ENCODE peak calls at places on chromosomes 1 and 21, in seven cellular contexts. One of them, this sample, is unnamed.

GRCh38 chr1:30848130-30848529 is 60.4 kb downstream of the SDC3 start:
- DNase-seq in stimulated activated effector memory CD8-positive, alpha-beta T cell treated with anti-CD3 and anti-CD28 coated beads, Interleukin-12 subunit alpha, Interleukin-12 subunit beta, amount 100 ng/mL, for 72 hours: no peak
- DNase-seq in NCI-H69: no peak
- DNase-seq in stimulated activated CD8-positive, alpha-beta memory T cell treated with anti-CD3 and anti-CD28 coated beads, Interleukin-7, amount 100 ng/mL, for 1 hour: no peak
- DNase-seq in WERI-Rb-1: no peak
- DNase-seq in non-pigmented ciliary epithelial cell: no peak
- DNase-seq in CD8-positive, alpha-beta memory T cell: no peak
- DNase-seq in this sample: no peak

GRCh38 chr1:221712198-221712684 is 29.6 kb downstream of the DUSP10 start:
- DNase-seq in stimulated activated CD8-positive, alpha-beta memory T cell treated with anti-CD3 and anti-CD28 coated beads, Interleukin-7, amount 100 ng/mL, for 1 hour: no peak
- DNase-seq in CD8-positive, alpha-beta memory T cell: peak; percentile 82
- DNase-seq in stimulated activated effector memory CD8-positive, alpha-beta T cell treated with anti-CD3 and anti-CD28 coated beads, Interleukin-12 subunit alpha, Interleukin-12 subunit beta, amount 100 ng/mL, for 72 hours: no peak
- DNase-seq in non-pigmented ciliary epithelial cell: peak; percentile 92
- DNase-seq in NCI-H69: peak; percentile 24
- DNase-seq in WERI-Rb-1: no peak
- DNase-seq in this sample: no peak

GRCh38 chr1:236952279-236953003 is 51.8 kb downstream of the MT1HL1 start:
- DNase-seq in NCI-H69: no peak
- DNase-seq in CD8-positive, alpha-beta memory T cell: no peak
- DNase-seq in stimulated activated CD8-positive, alpha-beta memory T cell treated with anti-CD3 and anti-CD28 coated beads, Interleukin-7, amount 100 ng/mL, for 1 hour: no peak
- DNase-seq in non-pigmented ciliary epithelial cell: no peak
- DNase-seq in WERI-Rb-1: no peak
- DNase-seq in stimulated activated effector memory CD8-positive, alpha-beta T cell treated with anti-CD3 and anti-CD28 coated beads, Interleukin-12 subunit alpha, Interleukin-12 subunit beta, amount 100 ng/mL, for 72 hours: no peak
- DNase-seq in this sample: peak; percentile 16

GRCh38 chr1:110927484-110928075 is 36.1 kb downstream of the LRIF1 start:
- DNase-seq in NCI-H69: no peak
- DNase-seq in non-pigmented ciliary epithelial cell: no peak
- DNase-seq in WERI-Rb-1: no peak
- DNase-seq in stimulated activated effector memory CD8-positive, alpha-beta T cell treated with anti-CD3 and anti-CD28 coated beads, Interleukin-12 subunit alpha, Interleukin-12 subunit beta, amount 100 ng/mL, for 72 hours: no peak
- DNase-seq in stimulated activated CD8-positive, alpha-beta memory T cell treated with anti-CD3 and anti-CD28 coated beads, Interleukin-7, amount 100 ng/mL, for 1 hour: no peak
- DNase-seq in CD8-positive, alpha-beta memory T cell: no peak
- DNase-seq in this sample: no peak

GRCh38 chr1:171582589-171582988 is 39.5 kb upstream of the MYOCOS start:
- DNase-seq in stimulated activated effector memory CD8-positive, alpha-beta T cell treated with anti-CD3 and anti-CD28 coated beads, Interleukin-12 subunit alpha, Interleukin-12 subunit beta, amount 100 ng/mL, for 72 hours: no peak
- DNase-seq in non-pigmented ciliary epithelial cell: no peak
- DNase-seq in stimulated activated CD8-positive, alpha-beta memory T cell treated with anti-CD3 and anti-CD28 coated beads, Interleukin-7, amount 100 ng/mL, for 1 hour: no peak
- DNase-seq in CD8-positive, alpha-beta memory T cell: no peak
- DNase-seq in WERI-Rb-1: no peak
- DNase-seq in NCI-H69: no peak
- DNase-seq in this sample: no peak

GRCh38 chr1:153375511-153375910 is at the start of gene S100A12:
- DNase-seq in non-pigmented ciliary epithelial cell: peak; percentile 79
- DNase-seq in CD8-positive, alpha-beta memory T cell: no peak
- DNase-seq in WERI-Rb-1: no peak
- DNase-seq in stimulated activated effector memory CD8-positive, alpha-beta T cell treated with anti-CD3 and anti-CD28 coated beads, Interleukin-12 subunit alpha, Interleukin-12 subunit beta, amount 100 ng/mL, for 72 hours: no peak
- DNase-seq in stimulated activated CD8-positive, alpha-beta memory T cell treated with anti-CD3 and anti-CD28 coated beads, Interleukin-7, amount 100 ng/mL, for 1 hour: no peak
- DNase-seq in NCI-H69: no peak
- DNase-seq in this sample: no peak

GRCh38 chr21:29258626-29259335 is 39.9 kb upstream of the BACH1 start:
- DNase-seq in stimulated activated effector memory CD8-positive, alpha-beta T cell treated with anti-CD3 and anti-CD28 coated beads, Interleukin-12 subunit alpha, Interleukin-12 subunit beta, amount 100 ng/mL, for 72 hours: no peak
- DNase-seq in NCI-H69: no peak
- DNase-seq in non-pigmented ciliary epithelial cell: peak; percentile 46
- DNase-seq in CD8-positive, alpha-beta memory T cell: no peak
- DNase-seq in stimulated activated CD8-positive, alpha-beta memory T cell treated with anti-CD3 and anti-CD28 coated beads, Interleukin-7, amount 100 ng/mL, for 1 hour: no peak
- DNase-seq in WERI-Rb-1: no peak
- DNase-seq in this sample: no peak

GRCh38 chr1:159921700-159922498 is 3.4 kb downstream of the TAGLN2 start:
- DNase-seq in stimulated activated CD8-positive, alpha-beta memory T cell treated with anti-CD3 and anti-CD28 coated beads, Interleukin-7, amount 100 ng/mL, for 1 hour: no peak
- DNase-seq in stimulated activated effector memory CD8-positive, alpha-beta T cell treated with anti-CD3 and anti-CD28 coated beads, Interleukin-12 subunit alpha, Interleukin-12 subunit beta, amount 100 ng/mL, for 72 hours: peak; percentile 28
- DNase-seq in CD8-positive, alpha-beta memory T cell: peak; percentile 69
- DNase-seq in non-pigmented ciliary epithelial cell: no peak
- DNase-seq in WERI-Rb-1: no peak
- DNase-seq in NCI-H69: no peak
- DNase-seq in this sample: no peak

GRCh38 chr1:216212826-216213225 is 210.4 kb downstream of the USH2A start:
- DNase-seq in non-pigmented ciliary epithelial cell: no peak
- DNase-seq in CD8-positive, alpha-beta memory T cell: no peak
- DNase-seq in WERI-Rb-1: no peak
- DNase-seq in stimulated activated CD8-positive, alpha-beta memory T cell treated with anti-CD3 and anti-CD28 coated beads, Interleukin-7, amount 100 ng/mL, for 1 hour: no peak
- DNase-seq in stimulated activated effector memory CD8-positive, alpha-beta T cell treated with anti-CD3 and anti-CD28 coated beads, Interleukin-12 subunit alpha, Interleukin-12 subunit beta, amount 100 ng/mL, for 72 hours: no peak
- DNase-seq in NCI-H69: no peak
- DNase-seq in this sample: no peak

GRCh38 chr1:62725981-62726588 is 37.9 kb upstream of the DOCK7 start:
- DNase-seq in CD8-positive, alpha-beta memory T cell: no peak
- DNase-seq in WERI-Rb-1: no peak
- DNase-seq in non-pigmented ciliary epithelial cell: no peak
- DNase-seq in NCI-H69: no peak
- DNase-seq in stimulated activated CD8-positive, alpha-beta memory T cell treated with anti-CD3 and anti-CD28 coated beads, Interleukin-7, amount 100 ng/mL, for 1 hour: no peak
- DNase-seq in stimulated activated effector memory CD8-positive, alpha-beta T cell treated with anti-CD3 and anti-CD28 coated beads, Interleukin-12 subunit alpha, Interleukin-12 subunit beta, amount 100 ng/mL, for 72 hours: no peak
- DNase-seq in this sample: no peak

GRCh38 chr1:212247179-212247721 is 38.0 kb upstream of the PPP2R5A start:
- DNase-seq in CD8-positive, alpha-beta memory T cell: no peak
- DNase-seq in stimulated activated effector memory CD8-positive, alpha-beta T cell treated with anti-CD3 and anti-CD28 coated beads, Interleukin-12 subunit alpha, Interleukin-12 subunit beta, amount 100 ng/mL, for 72 hours: no peak
- DNase-seq in non-pigmented ciliary epithelial cell: no peak
- DNase-seq in NCI-H69: peak; percentile 23
- DNase-seq in stimulated activated CD8-positive, alpha-beta memory T cell treated with anti-CD3 and anti-CD28 coated beads, Interleukin-7, amount 100 ng/mL, for 1 hour: no peak
- DNase-seq in WERI-Rb-1: no peak
- DNase-seq in this sample: peak; percentile 17

GRCh38 chr1:1858382-1859086 is 32.4 kb downstream of the GNB1 start:
- DNase-seq in stimulated activated CD8-positive, alpha-beta memory T cell treated with anti-CD3 and anti-CD28 coated beads, Interleukin-7, amount 100 ng/mL, for 1 hour: no peak
- DNase-seq in CD8-positive, alpha-beta memory T cell: peak; percentile 45
- DNase-seq in stimulated activated effector memory CD8-positive, alpha-beta T cell treated with anti-CD3 and anti-CD28 coated beads, Interleukin-12 subunit alpha, Interleukin-12 subunit beta, amount 100 ng/mL, for 72 hours: no peak
- DNase-seq in NCI-H69: peak; percentile 86
- DNase-seq in non-pigmented ciliary epithelial cell: peak; percentile 54
- DNase-seq in WERI-Rb-1: peak; percentile 58
- DNase-seq in this sample: peak; percentile 74

GRCh38 chr1:147252540-147252939 is 10.1 kb downstream of the CHD1L start:
- DNase-seq in stimulated activated effector memory CD8-positive, alpha-beta T cell treated with anti-CD3 and anti-CD28 coated beads, Interleukin-12 subunit alpha, Interleukin-12 subunit beta, amount 100 ng/mL, for 72 hours: no peak
- DNase-seq in non-pigmented ciliary epithelial cell: no peak
- DNase-seq in CD8-positive, alpha-beta memory T cell: no peak
- DNase-seq in WERI-Rb-1: no peak
- DNase-seq in stimulated activated CD8-positive, alpha-beta memory T cell treated with anti-CD3 and anti-CD28 coated beads, Interleukin-7, amount 100 ng/mL, for 1 hour: no peak
- DNase-seq in NCI-H69: no peak
- DNase-seq in this sample: no peak

GRCh38 chr1:59976194-59977074 is 49.9 kb upstream of the CYP2J2 start:
- DNase-seq in stimulated activated effector memory CD8-positive, alpha-beta T cell treated with anti-CD3 and anti-CD28 coated beads, Interleukin-12 subunit alpha, Interleukin-12 subunit beta, amount 100 ng/mL, for 72 hours: peak; percentile 27
- DNase-seq in non-pigmented ciliary epithelial cell: no peak
- DNase-seq in WERI-Rb-1: peak; percentile 62
- DNase-seq in NCI-H69: peak; percentile 67
- DNase-seq in CD8-positive, alpha-beta memory T cell: peak; percentile 50
- DNase-seq in stimulated activated CD8-positive, alpha-beta memory T cell treated with anti-CD3 and anti-CD28 coated beads, Interleukin-7, amount 100 ng/mL, for 1 hour: peak; percentile 13
- DNase-seq in this sample: peak; percentile 78

GRCh38 chr21:36923270-36923669 is 43.2 kb downstream of the HLCS start:
- DNase-seq in non-pigmented ciliary epithelial cell: no peak
- DNase-seq in NCI-H69: no peak
- DNase-seq in stimulated activated effector memory CD8-positive, alpha-beta T cell treated with anti-CD3 and anti-CD28 coated beads, Interleukin-12 subunit alpha, Interleukin-12 subunit beta, amount 100 ng/mL, for 72 hours: no peak
- DNase-seq in WERI-Rb-1: no peak
- DNase-seq in stimulated activated CD8-positive, alpha-beta memory T cell treated with anti-CD3 and anti-CD28 coated beads, Interleukin-7, amount 100 ng/mL, for 1 hour: no peak
- DNase-seq in CD8-positive, alpha-beta memory T cell: no peak
- DNase-seq in this sample: no peak

GRCh38 chr1:225733254-225733653 is 44.4 kb upstream of the SRP9 start:
- DNase-seq in NCI-H69: peak; percentile 90
- DNase-seq in WERI-Rb-1: no peak
- DNase-seq in stimulated activated effector memory CD8-positive, alpha-beta T cell treated with anti-CD3 and anti-CD28 coated beads, Interleukin-12 subunit alpha, Interleukin-12 subunit beta, amount 100 ng/mL, for 72 hours: no peak
- DNase-seq in stimulated activated CD8-positive, alpha-beta memory T cell treated with anti-CD3 and anti-CD28 coated beads, Interleukin-7, amount 100 ng/mL, for 1 hour: no peak
- DNase-seq in non-pigmented ciliary epithelial cell: no peak
- DNase-seq in CD8-positive, alpha-beta memory T cell: no peak
- DNase-seq in this sample: no peak

GRCh38 chr21:25636727-25637126 is 2.3 kb upstream of the JAM2 start:
- DNase-seq in WERI-Rb-1: no peak
- DNase-seq in non-pigmented ciliary epithelial cell: no peak
- DNase-seq in CD8-positive, alpha-beta memory T cell: no peak
- DNase-seq in stimulated activated effector memory CD8-positive, alpha-beta T cell treated with anti-CD3 and anti-CD28 coated beads, Interleukin-12 subunit alpha, Interleukin-12 subunit beta, amount 100 ng/mL, for 72 hours: no peak
- DNase-seq in NCI-H69: no peak
- DNase-seq in stimulated activated CD8-positive, alpha-beta memory T cell treated with anti-CD3 and anti-CD28 coated beads, Interleukin-7, amount 100 ng/mL, for 1 hour: no peak
- DNase-seq in this sample: no peak

GRCh38 chr1:30323352-30323751 is 400.0 kb downstream of the MATN1 start:
- DNase-seq in stimulated activated effector memory CD8-positive, alpha-beta T cell treated with anti-CD3 and anti-CD28 coated beads, Interleukin-12 subunit alpha, Interleukin-12 subunit beta, amount 100 ng/mL, for 72 hours: no peak
- DNase-seq in stimulated activated CD8-positive, alpha-beta memory T cell treated with anti-CD3 and anti-CD28 coated beads, Interleukin-7, amount 100 ng/mL, for 1 hour: no peak
- DNase-seq in non-pigmented ciliary epithelial cell: no peak
- DNase-seq in WERI-Rb-1: no peak
- DNase-seq in CD8-positive, alpha-beta memory T cell: no peak
- DNase-seq in NCI-H69: no peak
- DNase-seq in this sample: no peak

GRCh38 chr1:182069028-182069466 is 7.5 kb upstream of the ZNF648 start:
- DNase-seq in CD8-positive, alpha-beta memory T cell: no peak
- DNase-seq in stimulated activated CD8-positive, alpha-beta memory T cell treated with anti-CD3 and anti-CD28 coated beads, Interleukin-7, amount 100 ng/mL, for 1 hour: no peak
- DNase-seq in stimulated activated effector memory CD8-positive, alpha-beta T cell treated with anti-CD3 and anti-CD28 coated beads, Interleukin-12 subunit alpha, Interleukin-12 subunit beta, amount 100 ng/mL, for 72 hours: peak; percentile 29
- DNase-seq in NCI-H69: peak; percentile 66
- DNase-seq in WERI-Rb-1: peak; percentile 32
- DNase-seq in non-pigmented ciliary epithelial cell: no peak
- DNase-seq in this sample: peak; percentile 90

GRCh38 chr1:19448491-19449439 is 36.6 kb downstream of the CAPZB start:
- DNase-seq in NCI-H69: peak; percentile 49
- DNase-seq in WERI-Rb-1: no peak
- DNase-seq in stimulated activated effector memory CD8-positive, alpha-beta T cell treated with anti-CD3 and anti-CD28 coated beads, Interleukin-12 subunit alpha, Interleukin-12 subunit beta, amount 100 ng/mL, for 72 hours: no peak
- DNase-seq in stimulated activated CD8-positive, alpha-beta memory T cell treated with anti-CD3 and anti-CD28 coated beads, Interleukin-7, amount 100 ng/mL, for 1 hour: no peak
- DNase-seq in CD8-positive, alpha-beta memory T cell: no peak
- DNase-seq in non-pigmented ciliary epithelial cell: no peak
- DNase-seq in this sample: peak; percentile 92

GRCh38 chr21:15804247-15804985 is 74.6 kb downstream of the USP25 start:
- DNase-seq in CD8-positive, alpha-beta memory T cell: no peak
- DNase-seq in WERI-Rb-1: no peak
- DNase-seq in non-pigmented ciliary epithelial cell: no peak
- DNase-seq in stimulated activated CD8-positive, alpha-beta memory T cell treated with anti-CD3 and anti-CD28 coated beads, Interleukin-7, amount 100 ng/mL, for 1 hour: no peak
- DNase-seq in stimulated activated effector memory CD8-positive, alpha-beta T cell treated with anti-CD3 and anti-CD28 coated beads, Interleukin-12 subunit alpha, Interleukin-12 subunit beta, amount 100 ng/mL, for 72 hours: no peak
- DNase-seq in NCI-H69: peak; percentile 10
- DNase-seq in this sample: no peak

GRCh38 chr21:28770867-28771661 is 221.6 kb downstream of the LTN1 start:
- DNase-seq in stimulated activated effector memory CD8-positive, alpha-beta T cell treated with anti-CD3 and anti-CD28 coated beads, Interleukin-12 subunit alpha, Interleukin-12 subunit beta, amount 100 ng/mL, for 72 hours: no peak
- DNase-seq in NCI-H69: no peak
- DNase-seq in stimulated activated CD8-positive, alpha-beta memory T cell treated with anti-CD3 and anti-CD28 coated beads, Interleukin-7, amount 100 ng/mL, for 1 hour: no peak
- DNase-seq in CD8-positive, alpha-beta memory T cell: no peak
- DNase-seq in non-pigmented ciliary epithelial cell: no peak
- DNase-seq in WERI-Rb-1: no peak
- DNase-seq in this sample: no peak

GRCh38 chr1:229225331-229225782 is 45.6 kb upstream of the RAB4A start:
- DNase-seq in stimulated activated effector memory CD8-positive, alpha-beta T cell treated with anti-CD3 and anti-CD28 coated beads, Interleukin-12 subunit alpha, Interleukin-12 subunit beta, amount 100 ng/mL, for 72 hours: no peak
- DNase-seq in non-pigmented ciliary epithelial cell: no peak
- DNase-seq in CD8-positive, alpha-beta memory T cell: no peak
- DNase-seq in stimulated activated CD8-positive, alpha-beta memory T cell treated with anti-CD3 and anti-CD28 coated beads, Interleukin-7, amount 100 ng/mL, for 1 hour: no peak
- DNase-seq in NCI-H69: peak; percentile 91
- DNase-seq in WERI-Rb-1: no peak
- DNase-seq in this sample: no peak

GRCh38 chr1:23909412-23909811 is 3.8 kb downstream of the CNR2 start:
- DNase-seq in WERI-Rb-1: no peak
- DNase-seq in non-pigmented ciliary epithelial cell: no peak
- DNase-seq in CD8-positive, alpha-beta memory T cell: no peak
- DNase-seq in stimulated activated CD8-positive, alpha-beta memory T cell treated with anti-CD3 and anti-CD28 coated beads, Interleukin-7, amount 100 ng/mL, for 1 hour: no peak
- DNase-seq in stimulated activated effector memory CD8-positive, alpha-beta T cell treated with anti-CD3 and anti-CD28 coated beads, Interleukin-12 subunit alpha, Interleukin-12 subunit beta, amount 100 ng/mL, for 72 hours: no peak
- DNase-seq in NCI-H69: no peak
- DNase-seq in this sample: no peak

GRCh38 chr1:236143104-236143948 is 987 bp downstream of the GPR137B start:
- DNase-seq in CD8-positive, alpha-beta memory T cell: peak; percentile 51
- DNase-seq in stimulated activated CD8-positive, alpha-beta memory T cell treated with anti-CD3 and anti-CD28 coated beads, Interleukin-7, amount 100 ng/mL, for 1 hour: no peak
- DNase-seq in non-pigmented ciliary epithelial cell: peak; percentile 37
- DNase-seq in stimulated activated effector memory CD8-positive, alpha-beta T cell treated with anti-CD3 and anti-CD28 coated beads, Interleukin-12 subunit alpha, Interleukin-12 subunit beta, amount 100 ng/mL, for 72 hours: peak; percentile 24
- DNase-seq in WERI-Rb-1: peak; percentile 58
- DNase-seq in NCI-H69: peak; percentile 70
- DNase-seq in this sample: peak; percentile 48

GRCh38 chr1:158998781-158999161 is 10.9 kb upstream of the IFI16 start:
- DNase-seq in CD8-positive, alpha-beta memory T cell: peak; percentile 60
- DNase-seq in stimulated activated CD8-positive, alpha-beta memory T cell treated with anti-CD3 and anti-CD28 coated beads, Interleukin-7, amount 100 ng/mL, for 1 hour: no peak
- DNase-seq in NCI-H69: peak; percentile 64
- DNase-seq in stimulated activated effector memory CD8-positive, alpha-beta T cell treated with anti-CD3 and anti-CD28 coated beads, Interleukin-12 subunit alpha, Interleukin-12 subunit beta, amount 100 ng/mL, for 72 hours: peak; percentile 40
- DNase-seq in non-pigmented ciliary epithelial cell: no peak
- DNase-seq in WERI-Rb-1: peak; percentile 31
- DNase-seq in this sample: peak; percentile 87

GRCh38 chr1:5877683-5878530 is 114.3 kb downstream of the NPHP4 start:
- DNase-seq in CD8-positive, alpha-beta memory T cell: peak; percentile 25
- DNase-seq in non-pigmented ciliary epithelial cell: no peak
- DNase-seq in WERI-Rb-1: no peak
- DNase-seq in NCI-H69: no peak
- DNase-seq in stimulated activated CD8-positive, alpha-beta memory T cell treated with anti-CD3 and anti-CD28 coated beads, Interleukin-7, amount 100 ng/mL, for 1 hour: no peak
- DNase-seq in stimulated activated effector memory CD8-positive, alpha-beta T cell treated with anti-CD3 and anti-CD28 coated beads, Interleukin-12 subunit alpha, Interleukin-12 subunit beta, amount 100 ng/mL, for 72 hours: no peak
- DNase-seq in this sample: no peak

GRCh38 chr1:61980561-61980960 is 214.1 kb upstream of the L1TD1 start:
- DNase-seq in CD8-positive, alpha-beta memory T cell: no peak
- DNase-seq in non-pigmented ciliary epithelial cell: no peak
- DNase-seq in stimulated activated effector memory CD8-positive, alpha-beta T cell treated with anti-CD3 and anti-CD28 coated beads, Interleukin-12 subunit alpha, Interleukin-12 subunit beta, amount 100 ng/mL, for 72 hours: no peak
- DNase-seq in WERI-Rb-1: no peak
- DNase-seq in stimulated activated CD8-positive, alpha-beta memory T cell treated with anti-CD3 and anti-CD28 coated beads, Interleukin-7, amount 100 ng/mL, for 1 hour: no peak
- DNase-seq in NCI-H69: peak; percentile 53
- DNase-seq in this sample: no peak

GRCh38 chr21:28221984-28222383 is 770.7 kb downstream of the LTN1 start:
- DNase-seq in non-pigmented ciliary epithelial cell: no peak
- DNase-seq in NCI-H69: no peak
- DNase-seq in WERI-Rb-1: no peak
- DNase-seq in stimulated activated CD8-positive, alpha-beta memory T cell treated with anti-CD3 and anti-CD28 coated beads, Interleukin-7, amount 100 ng/mL, for 1 hour: no peak
- DNase-seq in stimulated activated effector memory CD8-positive, alpha-beta T cell treated with anti-CD3 and anti-CD28 coated beads, Interleukin-12 subunit alpha, Interleukin-12 subunit beta, amount 100 ng/mL, for 72 hours: no peak
- DNase-seq in CD8-positive, alpha-beta memory T cell: no peak
- DNase-seq in this sample: no peak

GRCh38 chr21:42227909-42228708 is 9.2 kb downstream of the ABCG1 start:
- DNase-seq in NCI-H69: peak; percentile 74
- DNase-seq in stimulated activated effector memory CD8-positive, alpha-beta T cell treated with anti-CD3 and anti-CD28 coated beads, Interleukin-12 subunit alpha, Interleukin-12 subunit beta, amount 100 ng/mL, for 72 hours: peak; percentile 68
- DNase-seq in CD8-positive, alpha-beta memory T cell: peak; percentile 96
- DNase-seq in non-pigmented ciliary epithelial cell: peak; percentile 13
- DNase-seq in WERI-Rb-1: peak; percentile 45
- DNase-seq in stimulated activated CD8-positive, alpha-beta memory T cell treated with anti-CD3 and anti-CD28 coated beads, Interleukin-7, amount 100 ng/mL, for 1 hour: peak; percentile 71
- DNase-seq in this sample: peak; percentile 60

GRCh38 chr1:234400773-234401172 is 27.5 kb downstream of the COA6 start:
- DNase-seq in NCI-H69: no peak
- DNase-seq in stimulated activated effector memory CD8-positive, alpha-beta T cell treated with anti-CD3 and anti-CD28 coated beads, Interleukin-12 subunit alpha, Interleukin-12 subunit beta, amount 100 ng/mL, for 72 hours: no peak
- DNase-seq in WERI-Rb-1: no peak
- DNase-seq in stimulated activated CD8-positive, alpha-beta memory T cell treated with anti-CD3 and anti-CD28 coated beads, Interleukin-7, amount 100 ng/mL, for 1 hour: no peak
- DNase-seq in CD8-positive, alpha-beta memory T cell: no peak
- DNase-seq in non-pigmented ciliary epithelial cell: no peak
- DNase-seq in this sample: no peak

GRCh38 chr1:44819594-44820327 is 11.4 kb downstream of the BTBD19 start:
- DNase-seq in NCI-H69: no peak
- DNase-seq in non-pigmented ciliary epithelial cell: peak; percentile 57
- DNase-seq in stimulated activated CD8-positive, alpha-beta memory T cell treated with anti-CD3 and anti-CD28 coated beads, Interleukin-7, amount 100 ng/mL, for 1 hour: peak; percentile 65
- DNase-seq in stimulated activated effector memory CD8-positive, alpha-beta T cell treated with anti-CD3 and anti-CD28 coated beads, Interleukin-12 subunit alpha, Interleukin-12 subunit beta, amount 100 ng/mL, for 72 hours: peak; percentile 79
- DNase-seq in CD8-positive, alpha-beta memory T cell: peak; percentile 87
- DNase-seq in WERI-Rb-1: no peak
- DNase-seq in this sample: peak; percentile 95

GRCh38 chr1:101364370-101365120 is 127.7 kb downstream of the S1PR1 start:
- DNase-seq in NCI-H69: no peak
- DNase-seq in stimulated activated CD8-positive, alpha-beta memory T cell treated with anti-CD3 and anti-CD28 coated beads, Interleukin-7, amount 100 ng/mL, for 1 hour: no peak
- DNase-seq in WERI-Rb-1: no peak
- DNase-seq in stimulated activated effector memory CD8-positive, alpha-beta T cell treated with anti-CD3 and anti-CD28 coated beads, Interleukin-12 subunit alpha, Interleukin-12 subunit beta, amount 100 ng/mL, for 72 hours: no peak
- DNase-seq in CD8-positive, alpha-beta memory T cell: no peak
- DNase-seq in non-pigmented ciliary epithelial cell: no peak
- DNase-seq in this sample: peak; percentile 14

GRCh38 chr1:183284086-183284485 is 98.0 kb downstream of the LAMC2 start:
- DNase-seq in stimulated activated CD8-positive, alpha-beta memory T cell treated with anti-CD3 and anti-CD28 coated beads, Interleukin-7, amount 100 ng/mL, for 1 hour: no peak
- DNase-seq in non-pigmented ciliary epithelial cell: no peak
- DNase-seq in stimulated activated effector memory CD8-positive, alpha-beta T cell treated with anti-CD3 and anti-CD28 coated beads, Interleukin-12 subunit alpha, Interleukin-12 subunit beta, amount 100 ng/mL, for 72 hours: no peak
- DNase-seq in NCI-H69: peak; percentile 97
- DNase-seq in CD8-positive, alpha-beta memory T cell: no peak
- DNase-seq in WERI-Rb-1: no peak
- DNase-seq in this sample: no peak

GRCh38 chr21:31659286-31660133 is at the start of gene SOD1:
- DNase-seq in stimulated activated effector memory CD8-positive, alpha-beta T cell treated with anti-CD3 and anti-CD28 coated beads, Interleukin-12 subunit alpha, Interleukin-12 subunit beta, amount 100 ng/mL, for 72 hours: peak; percentile 91
- DNase-seq in non-pigmented ciliary epithelial cell: peak; percentile 56
- DNase-seq in NCI-H69: peak; percentile 98
- DNase-seq in CD8-positive, alpha-beta memory T cell: peak; percentile 96
- DNase-seq in stimulated activated CD8-positive, alpha-beta memory T cell treated with anti-CD3 and anti-CD28 coated beads, Interleukin-7, amount 100 ng/mL, for 1 hour: peak; percentile 92
- DNase-seq in WERI-Rb-1: peak; percentile 98
- DNase-seq in this sample: peak; percentile 98

GRCh38 chr1:10616696-10617095 is 141.9 kb downstream of the PEX14 start:
- DNase-seq in stimulated activated CD8-positive, alpha-beta memory T cell treated with anti-CD3 and anti-CD28 coated beads, Interleukin-7, amount 100 ng/mL, for 1 hour: no peak
- DNase-seq in CD8-positive, alpha-beta memory T cell: no peak
- DNase-seq in stimulated activated effector memory CD8-positive, alpha-beta T cell treated with anti-CD3 and anti-CD28 coated beads, Interleukin-12 subunit alpha, Interleukin-12 subunit beta, amount 100 ng/mL, for 72 hours: no peak
- DNase-seq in WERI-Rb-1: no peak
- DNase-seq in NCI-H69: no peak
- DNase-seq in non-pigmented ciliary epithelial cell: no peak
- DNase-seq in this sample: no peak

GRCh38 chr1:64908567-64908966 is 57.8 kb downstream of the JAK1 start:
- DNase-seq in NCI-H69: no peak
- DNase-seq in WERI-Rb-1: no peak
- DNase-seq in CD8-positive, alpha-beta memory T cell: no peak
- DNase-seq in stimulated activated effector memory CD8-positive, alpha-beta T cell treated with anti-CD3 and anti-CD28 coated beads, Interleukin-12 subunit alpha, Interleukin-12 subunit beta, amount 100 ng/mL, for 72 hours: no peak
- DNase-seq in non-pigmented ciliary epithelial cell: no peak
- DNase-seq in stimulated activated CD8-positive, alpha-beta memory T cell treated with anti-CD3 and anti-CD28 coated beads, Interleukin-7, amount 100 ng/mL, for 1 hour: no peak
- DNase-seq in this sample: no peak

GRCh38 chr1:7285856-7286454 is 485.1 kb upstream of the VAMP3 start:
- DNase-seq in stimulated activated effector memory CD8-positive, alpha-beta T cell treated with anti-CD3 and anti-CD28 coated beads, Interleukin-12 subunit alpha, Interleukin-12 subunit beta, amount 100 ng/mL, for 72 hours: no peak
- DNase-seq in stimulated activated CD8-positive, alpha-beta memory T cell treated with anti-CD3 and anti-CD28 coated beads, Interleukin-7, amount 100 ng/mL, for 1 hour: no peak
- DNase-seq in NCI-H69: no peak
- DNase-seq in non-pigmented ciliary epithelial cell: no peak
- DNase-seq in CD8-positive, alpha-beta memory T cell: no peak
- DNase-seq in WERI-Rb-1: no peak
- DNase-seq in this sample: no peak